ENCODE peak calls at places on chromosomes 11 and 22, in four cellular contexts. W is GM12891, C is HCT116, M is HL-60. S is an unnamed sample.

GRCh38 chr11:10302294-10302743 is 2.6 kb upstream of the ADM start:
- DNase-seq in W (no peak), C (no peak), M (no peak), S (no peak)

GRCh38 chr11:2090172-2091111 is 48.7 kb downstream of the IGF2 start:
- DNase-seq in W (no peak), C (no peak), M (no peak), S (no peak)

GRCh38 chr11:12167098-12167999 is 57.0 kb downstream of the MICAL2 start:
- DNase-seq in W (no peak), C (peak), M (no peak), S (no peak)

GRCh38 chr22:41574847-41575381 is 14.1 kb downstream of the CSDC2 start:
- DNase-seq in W (no peak), C (no peak), M (no peak), S (no peak)

GRCh38 chr11:70607561-70607960 is 209.2 kb downstream of the CTTN start:
- DNase-seq in W (no peak), C (no peak), M (no peak), S (no peak)

GRCh38 chr11:134068829-134069425 is at the start of gene JAM3:
- DNase-seq in W (peak), C (no peak), M (peak), S (peak)

GRCh38 chr11:83459802-83460201 is 173.6 kb upstream of the CCDC90B start:
- DNase-seq in W (no peak), C (no peak), M (no peak), S (no peak)

GRCh38 chr11:129739339-129739738 is 76.3 kb upstream of the TMEM45B start:
- DNase-seq in W (no peak), C (no peak), M (no peak), S (no peak)

GRCh38 chr11:26557666-26558065 is 14.4 kb downstream of the MUC15 start:
- DNase-seq in W (no peak), C (no peak), M (no peak), S (no peak)

GRCh38 chr11:88320149-88320559 is 17.4 kb downstream of the CTSC start:
- DNase-seq in W (no peak), C (no peak), M (no peak), S (no peak)

GRCh38 chr22:37807410-37808293 is at the start of gene GCAT:
- DNase-seq in W (peak), C (peak), M (peak), S (peak)

GRCh38 chr11:92332986-92333385 is 108.4 kb downstream of the FAT3 start:
- DNase-seq in W (no peak), C (no peak), M (no peak), S (no peak)

GRCh38 chr11:128018692-128019091 is 568.7 kb downstream of the ETS1 start:
- DNase-seq in W (no peak), C (no peak), M (no peak), S (peak)

GRCh38 chr11:94144233-94144632 is 15.6 kb downstream of the PANX1 start:
- DNase-seq in W (no peak), C (no peak), M (no peak), S (no peak)

GRCh38 chr11:1931326-1931725 is 11.8 kb downstream of the TNNT3 start:
- DNase-seq in W (no peak), C (no peak), M (no peak), S (no peak)

GRCh38 chr22:23070418-23071162 is at the start of gene GNAZ:
- DNase-seq in W (peak), C (no peak), M (no peak), S (no peak)

GRCh38 chr11:110919241-110919893 is 207.1 kb upstream of the ARHGAP20 start:
- DNase-seq in W (no peak), C (no peak), M (no peak), S (no peak)

GRCh38 chr11:110918351-110918750 is 206.1 kb upstream of the ARHGAP20 start:
- DNase-seq in W (no peak), C (no peak), M (no peak), S (no peak)

GRCh38 chr11:110921742-110922200 is 209.5 kb upstream of the ARHGAP20 start:
- DNase-seq in W (no peak), C (no peak), M (no peak), S (no peak)
- TF ChIP-seq POLR2AphosphoS5 in W (no peak), C (no peak), M (no peak), S (peak)

DNA sequence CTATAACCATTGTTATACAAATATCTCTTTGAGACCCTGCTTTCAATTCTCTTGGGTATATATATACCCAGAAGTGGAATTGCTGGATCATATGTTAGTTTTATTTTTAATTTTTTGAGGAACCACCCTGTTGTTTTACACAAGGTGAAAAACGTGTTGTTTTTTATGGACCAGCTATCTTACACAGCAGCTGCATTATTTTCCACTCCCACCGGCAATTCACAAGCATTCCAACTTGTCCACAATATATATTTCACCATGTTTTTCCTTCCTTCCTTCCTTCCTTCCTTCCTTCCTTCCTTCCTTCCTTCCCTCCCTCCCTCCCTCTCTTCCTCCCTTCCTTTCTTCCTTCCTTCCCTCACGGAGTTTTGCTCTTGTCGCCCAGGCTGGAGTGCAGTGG is 6.3 kb upstream of the APOL5 start:
- DNase-seq in W (no peak), C (no peak), M (no peak), S (no peak)
- TF ChIP-seq POLR2AphosphoS5 in W (no peak), C (no peak), M (no peak), S (no peak)

DNA sequence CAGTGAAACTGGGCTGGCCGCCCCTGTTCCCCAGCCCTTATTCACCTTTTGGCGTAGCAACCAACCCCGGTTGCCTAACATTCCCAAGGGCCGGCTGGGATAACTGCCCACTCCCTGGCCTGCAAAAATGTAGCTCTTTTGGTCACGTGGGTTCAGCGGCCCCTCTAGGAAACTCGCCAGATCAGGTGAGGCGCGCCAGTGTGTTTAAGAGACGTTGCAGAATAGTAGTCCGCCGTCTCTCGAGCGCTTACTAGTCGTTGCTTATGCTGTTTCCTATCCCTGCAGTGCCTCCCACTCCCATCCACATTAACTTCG is 592 bp downstream of the CEP57 start:
- DNase-seq in W (no peak), C (peak), M (peak), S (no peak)
- TF ChIP-seq POLR2AphosphoS5 in W (no peak), C (no peak), M (no peak), S (no peak)

GRCh38 chr11:78212586-78213371 is 24.1 kb downstream of the USP35 start:
- DNase-seq in W (no peak), C (no peak), M (no peak), S (no peak)

GRCh38 chr11:78210000-78210608 is 21.4 kb downstream of the USP35 start:
- DNase-seq in W (no peak), C (no peak), M (no peak), S (no peak)

GRCh38 chr11:78213526-78214330 is 25.0 kb downstream of the USP35 start:
- DNase-seq in W (no peak), C (no peak), M (no peak), S (no peak)

GRCh38 chr11:78209478-78209877 is 20.8 kb downstream of the USP35 start:
- DNase-seq in W (no peak), C (no peak), M (no peak), S (no peak)

GRCh38 chr11:78211565-78211964 is 22.8 kb downstream of the USP35 start:
- DNase-seq in W (no peak), C (no peak), M (no peak), S (no peak)
- TF ChIP-seq POLR2AphosphoS5 in W (no peak), C (no peak), M (no peak), S (no peak)

DNA sequence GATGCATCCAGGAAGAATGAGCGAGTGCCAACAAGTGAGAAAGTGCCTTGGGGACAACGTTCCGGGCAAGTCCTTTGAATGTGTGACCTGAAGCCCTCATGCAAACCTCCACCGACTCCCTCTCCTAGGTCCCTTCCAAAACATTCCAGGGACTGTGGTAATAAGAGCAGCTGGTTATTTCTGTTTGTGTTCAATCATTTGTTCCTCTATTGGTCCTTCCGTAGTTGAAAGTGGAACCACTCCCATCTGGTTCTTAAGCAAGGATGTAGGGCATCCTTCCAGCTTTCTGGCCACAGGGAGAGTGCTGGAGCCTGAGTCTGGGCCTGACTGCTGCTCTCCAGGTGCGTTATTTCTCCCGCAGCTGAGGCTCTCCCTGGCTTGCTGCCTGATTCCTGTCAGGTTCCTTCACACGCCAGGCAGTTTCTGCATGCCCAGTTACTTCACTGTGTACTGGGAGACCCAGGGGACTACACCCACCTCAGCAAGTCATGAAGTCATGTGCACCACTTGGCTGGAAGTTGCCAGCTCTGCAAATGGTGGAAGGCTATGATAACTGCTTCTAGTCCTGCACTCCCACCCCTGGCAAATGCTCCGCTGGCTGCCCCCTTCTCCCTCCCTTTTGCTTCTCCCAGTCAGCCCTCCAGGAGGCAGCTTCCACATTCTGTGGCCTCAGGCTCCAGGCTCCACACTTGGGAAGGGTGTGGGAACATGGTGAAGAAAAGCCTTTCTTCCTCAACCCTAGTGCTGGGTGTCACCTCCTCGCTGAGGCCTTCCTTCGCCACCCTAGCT is 4.0 kb upstream of the ALX4 start:
- DNase-seq in W (no peak), C (no peak), M (no peak), S (no peak)
- TF ChIP-seq POLR2AphosphoS5 in W (no peak), C (no peak), M (no peak), S (no peak)

DNA sequence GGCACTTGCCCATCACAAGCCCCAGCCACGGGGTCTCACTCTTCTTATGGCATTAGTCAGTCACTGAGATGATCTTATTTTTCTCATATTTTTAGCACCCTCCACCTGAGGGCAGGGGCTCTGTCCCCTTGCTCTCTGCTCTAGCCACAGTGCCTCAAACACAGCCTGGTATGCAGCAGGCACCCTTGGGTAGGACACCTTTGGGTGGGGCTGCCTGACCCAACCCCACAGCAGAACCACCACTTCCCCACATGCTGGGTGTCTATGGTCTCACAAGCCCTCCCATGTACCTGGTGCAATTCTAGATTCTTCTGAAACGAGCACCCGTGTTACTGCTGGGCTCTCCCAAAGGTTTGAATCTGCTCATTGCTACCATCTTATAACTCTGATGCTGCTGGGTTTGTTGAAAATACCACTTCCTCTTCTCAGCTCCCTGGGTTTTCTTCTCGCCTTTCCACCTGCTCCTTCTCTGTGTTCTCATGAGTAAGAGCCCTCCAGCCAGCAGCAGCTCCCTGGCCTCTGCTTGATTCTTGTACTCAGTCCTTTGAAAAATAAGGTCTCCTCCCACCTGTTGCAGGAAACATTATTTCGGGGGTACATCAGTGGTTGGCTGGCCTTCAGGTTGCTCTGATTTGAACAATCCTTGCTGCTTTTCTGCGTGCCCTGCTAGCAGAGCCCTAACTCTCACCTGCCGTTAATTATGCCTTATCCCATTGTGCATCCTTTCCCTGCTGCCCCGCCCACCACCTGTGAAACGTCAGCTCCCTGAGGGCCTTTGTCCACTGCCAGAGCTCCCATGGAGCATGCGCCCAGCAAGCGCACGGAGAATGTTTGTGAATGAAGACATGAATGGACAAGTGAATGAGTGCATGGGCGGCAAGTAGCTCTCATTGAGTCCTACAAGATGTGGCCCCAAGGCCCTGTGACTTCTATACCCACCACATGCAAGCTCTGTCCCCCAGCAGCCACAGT is 1181.6 kb downstream of the TBC1D22A start:
- DNase-seq in W (no peak), C (no peak), M (no peak), S (peak)
- TF ChIP-seq POLR2AphosphoS5 in W (no peak), C (no peak), M (no peak), S (no peak)

DNA sequence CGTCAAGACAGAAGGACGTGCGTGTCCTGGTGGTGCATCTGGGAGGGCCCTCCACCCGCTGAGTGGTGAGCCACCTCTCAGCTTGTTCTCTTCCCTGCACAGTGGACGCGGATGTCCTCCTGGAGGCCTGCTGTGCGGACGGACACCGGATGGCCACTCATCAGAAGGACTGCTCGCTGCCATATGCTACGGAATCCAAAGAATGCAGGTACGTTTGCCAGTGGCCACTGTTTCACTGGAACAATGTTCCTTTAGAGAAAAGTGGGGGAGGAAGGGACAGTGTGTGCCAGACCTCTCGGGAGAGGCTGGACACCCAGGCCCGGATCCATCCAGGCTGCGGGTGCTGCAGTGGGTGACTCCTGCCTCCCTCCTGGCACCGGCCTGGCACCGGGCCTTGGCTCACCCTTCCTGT is 15.9 kb downstream of the FBLN1 start:
- DNase-seq in W (no peak), C (no peak), M (no peak), S (no peak)
- TF ChIP-seq POLR2AphosphoS5 in W (no peak), C (no peak), M (no peak), S (no peak)

GRCh38 chr22:39524089-39524752 is 3.9 kb downstream of the ATF4 start:
- DNase-seq in W (no peak), C (no peak), M (no peak), S (no peak)
- TF ChIP-seq POLR2AphosphoS5 in W (peak), C (peak), M (peak), S (no peak)

GRCh38 chr11:65646288-65646734 is 8.4 kb downstream of the SIPA1 start:
- DNase-seq in W (no peak), C (no peak), M (no peak), S (no peak)

GRCh38 chr11:65645710-65646109 is 7.8 kb downstream of the SIPA1 start:
- DNase-seq in W (no peak), C (no peak), M (no peak), S (no peak)

GRCh38 chr11:65648997-65649491 is 11.1 kb downstream of the SIPA1 start:
- DNase-seq in W (no peak), C (no peak), M (no peak), S (no peak)

GRCh38 chr11:65644837-65645236 is 6.9 kb downstream of the SIPA1 start:
- DNase-seq in W (no peak), C (no peak), M (no peak), S (no peak)

GRCh38 chr11:65646921-65647701 is 9.2 kb downstream of the SIPA1 start:
- DNase-seq in W (no peak), C (no peak), M (no peak), S (no peak)
- TF ChIP-seq POLR2AphosphoS5 in W (no peak), C (peak), M (no peak), S (no peak)

S was measured in esophagus muscularis mucosa.